ENCODE peak calls at places on chromosomes 3 and 15, in eight cellular contexts. U, W, P, O, L, A, Y and V are unnamed samples.

GRCh38 chr3:66450389-66451022 is 50.3 kb downstream of the LRIG1 start:
- DNase-seq in U (no peak), W (no peak), P (no peak), O (peak), L (peak), A (no peak), Y (peak), V (peak)

GRCh38 chr15:25738171-25738792 is 124.8 kb downstream of the ATP10A start:
- DNase-seq in U (no peak), W (no peak), P (no peak), O (no peak), L (no peak), A (no peak), Y (no peak), V (no peak)

GRCh38 chr3:13470894-13471574 is 9.1 kb upstream of the HDAC11 start:
- DNase-seq in U (no peak), W (no peak), P (no peak), O (no peak), L (no peak), A (no peak), Y (no peak), V (no peak)

GRCh38 chr3:85589145-85589544 is 630.4 kb downstream of the CADM2 start:
- DNase-seq in U (no peak), W (no peak), P (no peak), O (no peak), L (no peak), A (no peak), Y (peak), V (no peak)

GRCh38 chr15:61132211-61132610 is 96.9 kb downstream of the RORA start:
- DNase-seq in U (no peak), W (no peak), P (no peak), O (no peak), L (no peak), A (no peak), Y (no peak), V (no peak)

GRCh38 chr3:128426128-128426921 is 40.4 kb downstream of the DNAJB8 start:
- DNase-seq in U (no peak), W (peak), P (no peak), O (peak), L (peak), A (peak), Y (peak), V (no peak)

GRCh38 chr3:17913349-17913748 is 170.9 kb upstream of the TBC1D5 start:
- DNase-seq in U (no peak), W (no peak), P (no peak), O (no peak), L (no peak), A (no peak), Y (no peak), V (no peak)

GRCh38 chr3:100042144-100042543 is 72.2 kb downstream of the FILIP1L start:
- DNase-seq in U (peak), W (no peak), P (peak), O (no peak), L (no peak), A (no peak), Y (peak), V (peak)

GRCh38 chr3:133361435-133361834 is 38.4 kb upstream of the BFSP2 start:
- DNase-seq in U (no peak), W (no peak), P (no peak), O (no peak), L (no peak), A (no peak), Y (no peak), V (no peak)

GRCh38 chr15:43329222-43329959 is 982 bp downstream of the LCMT2 start:
- DNase-seq in U (no peak), W (no peak), P (no peak), O (no peak), L (peak), A (no peak), Y (peak), V (peak)

GRCh38 chr15:28921336-28921735 is 35.6 kb downstream of the APBA2 start:
- DNase-seq in U (no peak), W (no peak), P (no peak), O (no peak), L (no peak), A (no peak), Y (no peak), V (no peak)

GRCh38 chr3:22045882-22046281 is 294.9 kb upstream of the ZNF385D start:
- DNase-seq in U (no peak), W (no peak), P (no peak), O (no peak), L (no peak), A (no peak), Y (no peak), V (no peak)

GRCh38 chr3:9452417-9452816 is 55.0 kb downstream of the SETD5 start:
- DNase-seq in U (no peak), W (no peak), P (peak), O (no peak), L (no peak), A (no peak), Y (no peak), V (no peak)

GRCh38 chr15:57356178-57356577 is 20.1 kb upstream of the CGNL1 start:
- DNase-seq in U (no peak), W (no peak), P (no peak), O (no peak), L (no peak), A (no peak), Y (no peak), V (no peak)

GRCh38 chr15:51077565-51078153 is 17.0 kb downstream of the TNFAIP8L3 start:
- DNase-seq in U (no peak), W (no peak), P (no peak), O (peak), L (peak), A (peak), Y (peak), V (no peak)

GRCh38 chr3:7025581-7026300 is 164.8 kb downstream of the GRM7 start:
- DNase-seq in U (no peak), W (no peak), P (no peak), O (no peak), L (no peak), A (no peak), Y (no peak), V (no peak)

GRCh38 chr15:99295840-99296239 is 44.6 kb downstream of the LRRC28 start:
- DNase-seq in U (no peak), W (no peak), P (no peak), O (no peak), L (no peak), A (no peak), Y (no peak), V (no peak)

GRCh38 chr15:66564136-66565041 is 1.4 kb downstream of the LCTL start:
- DNase-seq in U (no peak), W (no peak), P (no peak), O (no peak), L (no peak), A (no peak), Y (no peak), V (no peak)

GRCh38 chr3:48486952-48487351 is 17.0 kb downstream of the SHISA5 start:
- DNase-seq in U (no peak), W (no peak), P (no peak), O (peak), L (no peak), A (no peak), Y (no peak), V (no peak)

GRCh38 chr3:45582407-45582806 is 12.1 kb upstream of the LIMD1 start:
- DNase-seq in U (peak), W (no peak), P (no peak), O (no peak), L (no peak), A (no peak), Y (peak), V (no peak)

GRCh38 chr15:90665288-90666134 is 51.6 kb upstream of the BLM start:
- DNase-seq in U (no peak), W (peak), P (peak), O (peak), L (peak), A (peak), Y (peak), V (no peak)

GRCh38 chr15:86164222-86164898 is 84.7 kb downstream of the AGBL1 start:
- DNase-seq in U (no peak), W (no peak), P (no peak), O (peak), L (no peak), A (no peak), Y (no peak), V (no peak)

GRCh38 chr15:67409175-67409574 is 111.8 kb upstream of the C15orf61 start:
- DNase-seq in U (no peak), W (no peak), P (no peak), O (no peak), L (no peak), A (no peak), Y (no peak), V (no peak)

GRCh38 chr15:40927497-40928346 is 1.4 kb upstream of the DLL4 start:
- DNase-seq in U (no peak), W (no peak), P (no peak), O (no peak), L (no peak), A (no peak), Y (no peak), V (no peak)

GRCh38 chr3:193605876-193606275 is 12.9 kb downstream of the OPA1 start:
- DNase-seq in U (no peak), W (peak), P (peak), O (no peak), L (peak), A (peak), Y (peak), V (peak)

GRCh38 chr15:83717010-83717409 is 63.1 kb downstream of the ADAMTSL3 start:
- DNase-seq in U (no peak), W (no peak), P (no peak), O (no peak), L (no peak), A (no peak), Y (no peak), V (no peak)

GRCh38 chr15:83362706-83363105 is 78.2 kb upstream of the BNC1 start:
- DNase-seq in U (no peak), W (no peak), P (no peak), O (no peak), L (no peak), A (no peak), Y (no peak), V (no peak)

GRCh38 chr3:107992976-107993684 is 97.7 kb downstream of the CD47 start:
- DNase-seq in U (no peak), W (peak), P (no peak), O (no peak), L (no peak), A (no peak), Y (peak), V (no peak)

GRCh38 chr3:72274511-72275295 is 489.8 kb upstream of the PROK2 start:
- DNase-seq in U (peak), W (peak), P (peak), O (no peak), L (peak), A (no peak), Y (peak), V (no peak)